ENCODE peak calls at places on chromosome 14, in nine cellular contexts. One of them, this sample, is unnamed.
A peak's percentile ranks its signal among the peaks of the same experiment; 100 is the strongest.

GRCh38 chr14:91873476-91874265 is 6.3 kb upstream of the TC2N start:
- DNase-seq in cardiac muscle cell: peak; percentile 45
- DNase-seq in right atrium auricular region: no peak
- DNase-seq in left ventricle myocardium inferior: no peak
- DNase-seq in fibroblast of the aortic adventitia: no peak
- DNase-seq in AG09319: no peak
- DNase-seq in BJ: no peak
- DNase-seq in tibial nerve: no peak
- DNase-seq in astrocyte of the spinal cord: no peak
- DNase-seq in this sample: no peak

GRCh38 chr14:28690029-28690683 is 76.4 kb upstream of the FOXG1 start:
- DNase-seq in right atrium auricular region: no peak
- DNase-seq in BJ: no peak
- DNase-seq in fibroblast of the aortic adventitia: no peak
- DNase-seq in astrocyte of the spinal cord: no peak
- DNase-seq in cardiac muscle cell: no peak
- DNase-seq in left ventricle myocardium inferior: no peak
- DNase-seq in tibial nerve: no peak
- DNase-seq in AG09319: no peak
- DNase-seq in this sample: no peak

GRCh38 chr14:24710403-24711063 is 76.5 kb upstream of the GZMB start:
- DNase-seq in tibial nerve: peak; percentile 45
- DNase-seq in fibroblast of the aortic adventitia: peak; percentile 67
- DNase-seq in cardiac muscle cell: peak; percentile 77
- DNase-seq in astrocyte of the spinal cord: peak; percentile 47
- DNase-seq in right atrium auricular region: peak; percentile 83
- DNase-seq in BJ: no peak
- DNase-seq in AG09319: peak; percentile 5
- DNase-seq in left ventricle myocardium inferior: peak; percentile 24
- DNase-seq in this sample: peak; percentile 60

GRCh38 chr14:72710212-72710611 is 183.7 kb downstream of the DPF3 start:
- DNase-seq in cardiac muscle cell: peak; percentile 20
- DNase-seq in BJ: peak; percentile 9
- DNase-seq in left ventricle myocardium inferior: no peak
- DNase-seq in AG09319: peak; percentile 38
- DNase-seq in tibial nerve: no peak
- DNase-seq in astrocyte of the spinal cord: peak; percentile 34
- DNase-seq in fibroblast of the aortic adventitia: peak; percentile 92
- DNase-seq in right atrium auricular region: no peak
- DNase-seq in this sample: no peak

GRCh38 chr14:92487513-92488133 is 26.0 kb upstream of the RIN3 start:
- DNase-seq in left ventricle myocardium inferior: no peak
- DNase-seq in BJ: no peak
- DNase-seq in right atrium auricular region: peak; percentile 52
- DNase-seq in astrocyte of the spinal cord: no peak
- DNase-seq in AG09319: no peak
- DNase-seq in cardiac muscle cell: no peak
- DNase-seq in fibroblast of the aortic adventitia: no peak
- DNase-seq in tibial nerve: no peak
- DNase-seq in this sample: no peak

GRCh38 chr14:76653875-76654572 is 107.2 kb upstream of the VASH1 start:
- DNase-seq in left ventricle myocardium inferior: no peak
- DNase-seq in BJ: no peak
- DNase-seq in fibroblast of the aortic adventitia: no peak
- DNase-seq in right atrium auricular region: no peak
- DNase-seq in astrocyte of the spinal cord: no peak
- DNase-seq in tibial nerve: no peak
- DNase-seq in cardiac muscle cell: no peak
- DNase-seq in AG09319: no peak
- DNase-seq in this sample: no peak

GRCh38 chr14:21104448-21105060 is 3.7 kb downstream of the TMEM253 start:
- DNase-seq in astrocyte of the spinal cord: peak; percentile 83
- DNase-seq in tibial nerve: peak; percentile 67
- DNase-seq in left ventricle myocardium inferior: peak; percentile 78
- DNase-seq in cardiac muscle cell: peak; percentile 88
- DNase-seq in fibroblast of the aortic adventitia: peak; percentile 81
- DNase-seq in AG09319: no peak
- DNase-seq in right atrium auricular region: peak; percentile 90
- DNase-seq in BJ: no peak
- DNase-seq in this sample: peak; percentile 70

GRCh38 chr14:95231966-95232365 is 74.6 kb upstream of the DICER1 start:
- DNase-seq in cardiac muscle cell: no peak
- DNase-seq in BJ: no peak
- DNase-seq in AG09319: no peak
- DNase-seq in astrocyte of the spinal cord: no peak
- DNase-seq in left ventricle myocardium inferior: no peak
- DNase-seq in tibial nerve: no peak
- DNase-seq in right atrium auricular region: no peak
- DNase-seq in fibroblast of the aortic adventitia: no peak
- DNase-seq in this sample: no peak

GRCh38 chr14:22798528-22798927 is 16.7 kb downstream of the SLC7A7 start:
- DNase-seq in tibial nerve: no peak
- DNase-seq in fibroblast of the aortic adventitia: no peak
- DNase-seq in left ventricle myocardium inferior: no peak
- DNase-seq in right atrium auricular region: no peak
- DNase-seq in cardiac muscle cell: peak; percentile 22
- DNase-seq in BJ: no peak
- DNase-seq in astrocyte of the spinal cord: no peak
- DNase-seq in AG09319: no peak
- DNase-seq in this sample: no peak

GRCh38 chr14:58663494-58664111 is 25.8 kb downstream of the DACT1 start:
- DNase-seq in astrocyte of the spinal cord: peak; percentile 81
- DNase-seq in tibial nerve: no peak
- DNase-seq in fibroblast of the aortic adventitia: peak; percentile 80
- DNase-seq in AG09319: no peak
- DNase-seq in cardiac muscle cell: peak; percentile 77
- DNase-seq in right atrium auricular region: no peak
- DNase-seq in BJ: peak; percentile 62
- DNase-seq in left ventricle myocardium inferior: no peak
- DNase-seq in this sample: no peak

GRCh38 chr14:104137297-104138097 is 890 bp upstream of the KIF26A start:
- DNase-seq in BJ: no peak
- DNase-seq in fibroblast of the aortic adventitia: peak; percentile 6
- DNase-seq in AG09319: no peak
- DNase-seq in cardiac muscle cell: peak; percentile 42
- DNase-seq in astrocyte of the spinal cord: no peak
- DNase-seq in right atrium auricular region: no peak
- DNase-seq in tibial nerve: peak; percentile 22
- DNase-seq in left ventricle myocardium inferior: peak; percentile 68
- DNase-seq in this sample: peak; percentile 94
- TF ChIP-seq CTCF in BJ: peak; percentile 54
- TF ChIP-seq CTCF in fibroblast of the aortic adventitia: peak; percentile 41
- TF ChIP-seq CTCF in AG09319: peak; percentile 44
- TF ChIP-seq CTCF in cardiac muscle cell: peak; percentile 66
- TF ChIP-seq CTCF in astrocyte of the spinal cord: peak; percentile 60
- TF ChIP-seq CTCF in right atrium auricular region: peak; percentile 96
- TF ChIP-seq CTCF in tibial nerve: peak; percentile 89
- TF ChIP-seq CTCF in left ventricle myocardium inferior: peak; percentile 92
- TF ChIP-seq CTCF in this sample: peak; percentile 96

GRCh38 chr14:75293920-75294648 is 15.5 kb downstream of the FOS start:
- DNase-seq in right atrium auricular region: peak; percentile 98
- DNase-seq in BJ: peak; percentile 83
- DNase-seq in fibroblast of the aortic adventitia: peak; percentile 95
- DNase-seq in AG09319: peak; percentile 95
- DNase-seq in cardiac muscle cell: peak; percentile 99
- DNase-seq in left ventricle myocardium inferior: peak; percentile 95
- DNase-seq in astrocyte of the spinal cord: peak; percentile 96
- DNase-seq in tibial nerve: peak; percentile 93
- DNase-seq in this sample: peak; percentile 98
- TF ChIP-seq CTCF in right atrium auricular region: no peak
- TF ChIP-seq CTCF in BJ: peak; percentile 6
- TF ChIP-seq CTCF in fibroblast of the aortic adventitia: peak; percentile 6
- TF ChIP-seq CTCF in AG09319: no peak
- TF ChIP-seq CTCF in cardiac muscle cell: no peak
- TF ChIP-seq CTCF in left ventricle myocardium inferior: no peak
- TF ChIP-seq CTCF in astrocyte of the spinal cord: no peak
- TF ChIP-seq CTCF in tibial nerve: no peak
- TF ChIP-seq CTCF in this sample: no peak

GRCh38 chr14:89308232-89308959 is 108.6 kb downstream of the FOXN3 start:
- DNase-seq in right atrium auricular region: no peak
- DNase-seq in cardiac muscle cell: peak; percentile 40
- DNase-seq in tibial nerve: no peak
- DNase-seq in left ventricle myocardium inferior: no peak
- DNase-seq in fibroblast of the aortic adventitia: peak; percentile 45
- DNase-seq in AG09319: no peak
- DNase-seq in BJ: no peak
- DNase-seq in astrocyte of the spinal cord: no peak
- DNase-seq in this sample: no peak
- TF ChIP-seq CTCF in right atrium auricular region: no peak
- TF ChIP-seq CTCF in cardiac muscle cell: no peak
- TF ChIP-seq CTCF in tibial nerve: no peak
- TF ChIP-seq CTCF in left ventricle myocardium inferior: no peak
- TF ChIP-seq CTCF in fibroblast of the aortic adventitia: no peak
- TF ChIP-seq CTCF in AG09319: no peak
- TF ChIP-seq CTCF in BJ: no peak
- TF ChIP-seq CTCF in astrocyte of the spinal cord: no peak
- TF ChIP-seq CTCF in this sample: no peak

DNA sequence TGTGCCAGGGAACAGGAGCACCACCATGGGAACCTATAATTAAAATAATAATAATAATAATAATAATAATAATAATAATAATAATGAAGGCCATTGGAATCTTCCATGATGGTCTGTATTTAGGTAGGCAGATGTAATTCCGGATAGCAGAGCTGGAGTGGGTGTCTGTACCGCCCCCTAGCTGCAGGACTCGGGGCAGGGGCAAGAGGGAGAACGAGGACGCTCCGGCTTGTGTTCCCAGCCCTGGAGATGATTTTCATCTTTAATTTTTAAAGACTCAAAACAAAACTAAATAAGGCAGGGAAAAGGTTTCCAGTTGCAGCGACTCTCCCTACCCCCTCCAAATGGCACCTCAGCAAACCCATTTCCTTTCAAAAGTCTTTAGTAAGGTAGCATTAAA is 501.1 kb downstream of the VRK1 start:
- DNase-seq in left ventricle myocardium inferior: no peak
- DNase-seq in astrocyte of the spinal cord: no peak
- DNase-seq in AG09319: no peak
- DNase-seq in tibial nerve: no peak
- DNase-seq in right atrium auricular region: no peak
- DNase-seq in fibroblast of the aortic adventitia: no peak
- DNase-seq in cardiac muscle cell: no peak
- DNase-seq in BJ: no peak
- DNase-seq in this sample: peak; percentile 47
- TF ChIP-seq CTCF in left ventricle myocardium inferior: no peak
- TF ChIP-seq CTCF in astrocyte of the spinal cord: peak; percentile 7
- TF ChIP-seq CTCF in AG09319: no peak
- TF ChIP-seq CTCF in tibial nerve: no peak
- TF ChIP-seq CTCF in right atrium auricular region: no peak
- TF ChIP-seq CTCF in fibroblast of the aortic adventitia: no peak
- TF ChIP-seq CTCF in cardiac muscle cell: no peak
- TF ChIP-seq CTCF in BJ: no peak
- TF ChIP-seq CTCF in this sample: peak; percentile 65

GRCh38 chr14:44507183-44507582 is at the start of gene FSCB:
- DNase-seq in right atrium auricular region: no peak
- DNase-seq in cardiac muscle cell: no peak
- DNase-seq in fibroblast of the aortic adventitia: no peak
- DNase-seq in astrocyte of the spinal cord: no peak
- DNase-seq in BJ: no peak
- DNase-seq in left ventricle myocardium inferior: no peak
- DNase-seq in tibial nerve: no peak
- DNase-seq in AG09319: no peak
- DNase-seq in this sample: no peak

GRCh38 chr14:44505588-44505987 is 1.5 kb downstream of the FSCB start:
- DNase-seq in fibroblast of the aortic adventitia: no peak
- DNase-seq in tibial nerve: no peak
- DNase-seq in AG09319: no peak
- DNase-seq in cardiac muscle cell: no peak
- DNase-seq in astrocyte of the spinal cord: no peak
- DNase-seq in right atrium auricular region: no peak
- DNase-seq in left ventricle myocardium inferior: no peak
- DNase-seq in BJ: no peak
- DNase-seq in this sample: no peak
- TF ChIP-seq CTCF in fibroblast of the aortic adventitia: no peak
- TF ChIP-seq CTCF in tibial nerve: no peak
- TF ChIP-seq CTCF in AG09319: no peak
- TF ChIP-seq CTCF in cardiac muscle cell: no peak
- TF ChIP-seq CTCF in astrocyte of the spinal cord: no peak
- TF ChIP-seq CTCF in right atrium auricular region: no peak
- TF ChIP-seq CTCF in left ventricle myocardium inferior: no peak
- TF ChIP-seq CTCF in BJ: no peak
- TF ChIP-seq CTCF in this sample: no peak

GRCh38 chr14:100748944-100749343 is 22.3 kb downstream of the DLK1 start:
- DNase-seq in astrocyte of the spinal cord: no peak
- DNase-seq in BJ: no peak
- DNase-seq in cardiac muscle cell: no peak
- DNase-seq in right atrium auricular region: no peak
- DNase-seq in left ventricle myocardium inferior: no peak
- DNase-seq in AG09319: no peak
- DNase-seq in tibial nerve: no peak
- DNase-seq in fibroblast of the aortic adventitia: no peak
- DNase-seq in this sample: no peak

GRCh38 chr14:100747021-100747586 is 20.4 kb downstream of the DLK1 start:
- DNase-seq in fibroblast of the aortic adventitia: peak; percentile 89
- DNase-seq in tibial nerve: no peak
- DNase-seq in right atrium auricular region: no peak
- DNase-seq in BJ: peak; percentile 94
- DNase-seq in cardiac muscle cell: peak; percentile 88
- DNase-seq in AG09319: peak; percentile 88
- DNase-seq in astrocyte of the spinal cord: peak; percentile 84
- DNase-seq in left ventricle myocardium inferior: no peak
- DNase-seq in this sample: no peak

GRCh38 chr14:100748403-100748802 is 21.7 kb downstream of the DLK1 start:
- DNase-seq in fibroblast of the aortic adventitia: no peak
- DNase-seq in right atrium auricular region: no peak
- DNase-seq in cardiac muscle cell: no peak
- DNase-seq in astrocyte of the spinal cord: no peak
- DNase-seq in BJ: no peak
- DNase-seq in AG09319: no peak
- DNase-seq in left ventricle myocardium inferior: no peak
- DNase-seq in tibial nerve: no peak
- DNase-seq in this sample: no peak

GRCh38 chr14:100747736-100748135 is 21.0 kb downstream of the DLK1 start:
- DNase-seq in left ventricle myocardium inferior: no peak
- DNase-seq in BJ: no peak
- DNase-seq in cardiac muscle cell: no peak
- DNase-seq in astrocyte of the spinal cord: no peak
- DNase-seq in right atrium auricular region: no peak
- DNase-seq in fibroblast of the aortic adventitia: no peak
- DNase-seq in tibial nerve: no peak
- DNase-seq in AG09319: no peak
- DNase-seq in this sample: no peak

DNA sequence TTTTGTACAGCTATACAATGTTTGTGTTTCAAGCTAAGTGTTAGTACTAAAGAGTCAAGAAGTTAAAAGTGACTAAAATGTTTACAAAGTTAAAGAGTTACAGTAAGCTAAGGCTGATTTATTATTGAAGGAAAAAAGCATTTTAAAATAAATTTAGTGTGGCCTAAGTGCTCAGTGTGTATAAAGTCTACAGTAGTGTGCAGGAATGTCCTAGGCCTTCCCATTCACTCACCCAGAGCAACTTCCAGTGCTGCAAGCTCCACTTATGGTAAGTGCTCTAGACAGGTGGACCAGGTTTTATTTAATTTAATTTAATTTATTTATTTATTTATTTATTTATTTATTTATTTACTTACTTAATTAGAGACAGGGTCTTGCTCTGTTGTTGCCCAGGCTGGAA is 19.6 kb downstream of the DLK1 start:
- DNase-seq in tibial nerve: no peak
- DNase-seq in fibroblast of the aortic adventitia: no peak
- DNase-seq in cardiac muscle cell: no peak
- DNase-seq in left ventricle myocardium inferior: no peak
- DNase-seq in astrocyte of the spinal cord: no peak
- DNase-seq in AG09319: no peak
- DNase-seq in right atrium auricular region: no peak
- DNase-seq in BJ: no peak
- DNase-seq in this sample: no peak
- TF ChIP-seq CTCF in tibial nerve: no peak
- TF ChIP-seq CTCF in fibroblast of the aortic adventitia: no peak
- TF ChIP-seq CTCF in cardiac muscle cell: no peak
- TF ChIP-seq CTCF in left ventricle myocardium inferior: no peak
- TF ChIP-seq CTCF in astrocyte of the spinal cord: no peak
- TF ChIP-seq CTCF in AG09319: no peak
- TF ChIP-seq CTCF in right atrium auricular region: no peak
- TF ChIP-seq CTCF in BJ: no peak
- TF ChIP-seq CTCF in this sample: no peak